ENCODE peak calls at places on chromosomes 7 and 10, in nine cellular contexts. C, A, S, H, J, Q, N, Z and P are unnamed samples.

GRCh38 chr10:24951201-24952145 is 933 bp downstream of the PRTFDC1 start:
- DNase-seq in C (no peak), A (peak), S (peak), H (no peak), J (peak), Q (peak), N (no peak), Z (no peak), P (no peak)

GRCh38 chr7:47186316-47186715 is 395.6 kb downstream of the TNS3 start:
- DNase-seq in C (no peak), A (no peak), S (no peak), H (no peak), J (no peak), Q (no peak), N (no peak), Z (no peak), P (peak)

GRCh38 chr7:157612664-157613561 is 276.1 kb downstream of the DNAJB6 start:
- DNase-seq in C (peak), A (no peak), S (peak), H (no peak), J (no peak), Q (peak), N (no peak), Z (peak), P (no peak)

GRCh38 chr7:30625283-30625682 is 30.6 kb downstream of the GARS1 start:
- DNase-seq in C (no peak), A (no peak), S (no peak), H (no peak), J (no peak), Q (no peak), N (no peak), Z (no peak), P (no peak)

GRCh38 chr10:79189853-79190435 is 121.2 kb downstream of the ZMIZ1 start:
- DNase-seq in C (no peak), A (no peak), S (no peak), H (no peak), J (no peak), Q (no peak), N (no peak), Z (no peak), P (peak)

GRCh38 chr7:45407730-45408406 is 166.3 kb upstream of the ADCY1 start:
- DNase-seq in C (no peak), A (no peak), S (no peak), H (no peak), J (no peak), Q (no peak), N (no peak), Z (no peak), P (no peak)

GRCh38 chr10:117431160-117431559 is 55.9 kb upstream of the PDZD8 start:
- DNase-seq in C (no peak), A (no peak), S (no peak), H (no peak), J (no peak), Q (peak), N (peak), Z (no peak), P (no peak)

GRCh38 chr7:108152198-108152597 is 22.0 kb upstream of the LAMB4 start:
- DNase-seq in C (no peak), A (no peak), S (no peak), H (no peak), J (no peak), Q (no peak), N (no peak), Z (no peak), P (no peak)

GRCh38 chr7:135620980-135621850 is 41.1 kb upstream of the STMP1 start:
- DNase-seq in C (peak), A (no peak), S (peak), H (no peak), J (peak), Q (peak), N (peak), Z (no peak), P (no peak)

GRCh38 chr10:34489973-34490372 is 325.1 kb downstream of the PARD3 start:
- DNase-seq in C (peak), A (no peak), S (no peak), H (no peak), J (no peak), Q (peak), N (peak), Z (no peak), P (no peak)